ENCODE peak calls at places on chromosomes 6 and 20, in seven cellular contexts. One of them, this sample, is unnamed.

GRCh38 chr6:113909224-113909856 is 52.2 kb downstream of the MARCKS start:
- DNase-seq in CD8-positive, alpha-beta T cell: no peak
- DNase-seq in OCI-LY7: peak
- DNase-seq in Calu3: peak
- DNase-seq in amygdala: no peak
- DNase-seq in body of pancreas: no peak
- DNase-seq in mesothelial cell of epicardium: no peak
- DNase-seq in this sample: no peak

GRCh38 chr6:144064402-144064830 is 31.0 kb downstream of the SF3B5 start:
- DNase-seq in amygdala: no peak
- DNase-seq in body of pancreas: peak
- DNase-seq in Calu3: peak
- DNase-seq in mesothelial cell of epicardium: no peak
- DNase-seq in OCI-LY7: peak
- DNase-seq in CD8-positive, alpha-beta T cell: peak
- DNase-seq in this sample: peak

GRCh38 chr6:95084867-95085266 is 492.5 kb upstream of the MANEA start:
- DNase-seq in OCI-LY7: no peak
- DNase-seq in body of pancreas: no peak
- DNase-seq in amygdala: no peak
- DNase-seq in Calu3: no peak
- DNase-seq in CD8-positive, alpha-beta T cell: no peak
- DNase-seq in mesothelial cell of epicardium: no peak
- DNase-seq in this sample: no peak

GRCh38 chr20:48065833-48066232 is 280.6 kb upstream of the SULF2 start:
- DNase-seq in body of pancreas: no peak
- DNase-seq in amygdala: no peak
- DNase-seq in CD8-positive, alpha-beta T cell: no peak
- DNase-seq in OCI-LY7: peak
- DNase-seq in Calu3: no peak
- DNase-seq in mesothelial cell of epicardium: no peak
- DNase-seq in this sample: no peak

GRCh38 chr6:97669191-97669651 is 386.2 kb upstream of the MMS22L start:
- DNase-seq in body of pancreas: no peak
- DNase-seq in OCI-LY7: no peak
- DNase-seq in mesothelial cell of epicardium: no peak
- DNase-seq in Calu3: no peak
- DNase-seq in CD8-positive, alpha-beta T cell: no peak
- DNase-seq in amygdala: no peak
- DNase-seq in this sample: peak

GRCh38 chr6:170160031-170160627 is 130.7 kb downstream of the DLL1 start:
- DNase-seq in mesothelial cell of epicardium: no peak
- DNase-seq in amygdala: no peak
- DNase-seq in Calu3: no peak
- DNase-seq in OCI-LY7: peak
- DNase-seq in CD8-positive, alpha-beta T cell: no peak
- DNase-seq in body of pancreas: no peak
- DNase-seq in this sample: no peak

GRCh38 chr6:12637960-12638641 is 78.5 kb upstream of the PHACTR1 start:
- DNase-seq in amygdala: no peak
- DNase-seq in OCI-LY7: peak
- DNase-seq in mesothelial cell of epicardium: no peak
- DNase-seq in CD8-positive, alpha-beta T cell: no peak
- DNase-seq in Calu3: peak
- DNase-seq in body of pancreas: peak
- DNase-seq in this sample: peak

GRCh38 chr6:82227770-82228169 is 19.8 kb downstream of the IBTK start:
- DNase-seq in amygdala: no peak
- DNase-seq in Calu3: no peak
- DNase-seq in CD8-positive, alpha-beta T cell: no peak
- DNase-seq in mesothelial cell of epicardium: no peak
- DNase-seq in OCI-LY7: peak
- DNase-seq in body of pancreas: no peak
- DNase-seq in this sample: no peak

GRCh38 chr20:830011-830521 is 3.4 kb upstream of the FAM110A start:
- DNase-seq in Calu3: no peak
- DNase-seq in mesothelial cell of epicardium: no peak
- DNase-seq in CD8-positive, alpha-beta T cell: no peak
- DNase-seq in OCI-LY7: no peak
- DNase-seq in body of pancreas: no peak
- DNase-seq in amygdala: no peak
- DNase-seq in this sample: no peak

GRCh38 chr6:136290406-136291010 is 862 bp upstream of the BCLAF1 start:
- DNase-seq in mesothelial cell of epicardium: no peak
- DNase-seq in body of pancreas: peak
- DNase-seq in CD8-positive, alpha-beta T cell: peak
- DNase-seq in amygdala: peak
- DNase-seq in Calu3: peak
- DNase-seq in OCI-LY7: peak
- DNase-seq in this sample: peak

GRCh38 chr6:30258204-30258603 is 45.0 kb upstream of the TRIM26 start:
- DNase-seq in OCI-LY7: peak
- DNase-seq in CD8-positive, alpha-beta T cell: no peak
- DNase-seq in Calu3: no peak
- DNase-seq in amygdala: no peak
- DNase-seq in mesothelial cell of epicardium: no peak
- DNase-seq in body of pancreas: no peak
- DNase-seq in this sample: no peak

GRCh38 chr6:2710412-2710811 is 40.3 kb downstream of the MYLK4 start:
- DNase-seq in Calu3: no peak
- DNase-seq in body of pancreas: no peak
- DNase-seq in mesothelial cell of epicardium: no peak
- DNase-seq in amygdala: no peak
- DNase-seq in CD8-positive, alpha-beta T cell: no peak
- DNase-seq in OCI-LY7: no peak
- DNase-seq in this sample: no peak

GRCh38 chr20:8854566-8854965 is 214.3 kb upstream of the PLCB4 start:
- DNase-seq in mesothelial cell of epicardium: no peak
- DNase-seq in amygdala: no peak
- DNase-seq in body of pancreas: peak
- DNase-seq in Calu3: no peak
- DNase-seq in CD8-positive, alpha-beta T cell: no peak
- DNase-seq in OCI-LY7: no peak
- DNase-seq in this sample: no peak

GRCh38 chr6:6397842-6398241 is 77.4 kb upstream of the F13A1 start:
- DNase-seq in Calu3: no peak
- DNase-seq in amygdala: no peak
- DNase-seq in CD8-positive, alpha-beta T cell: no peak
- DNase-seq in mesothelial cell of epicardium: no peak
- DNase-seq in OCI-LY7: no peak
- DNase-seq in body of pancreas: no peak
- DNase-seq in this sample: no peak

GRCh38 chr6:169141706-169142705 is 111.6 kb downstream of the THBS2 start:
- DNase-seq in mesothelial cell of epicardium: no peak
- DNase-seq in CD8-positive, alpha-beta T cell: no peak
- DNase-seq in amygdala: no peak
- DNase-seq in Calu3: no peak
- DNase-seq in body of pancreas: no peak
- DNase-seq in OCI-LY7: no peak
- DNase-seq in this sample: no peak

GRCh38 chr6:99434702-99435530 is 9.8 kb upstream of the PNISR start:
- DNase-seq in amygdala: no peak
- DNase-seq in CD8-positive, alpha-beta T cell: no peak
- DNase-seq in body of pancreas: no peak
- DNase-seq in OCI-LY7: peak
- DNase-seq in Calu3: no peak
- DNase-seq in mesothelial cell of epicardium: no peak
- DNase-seq in this sample: no peak

This sample was measured in H1.